ENCODE peak calls at places on chromosomes 13 and 19, in five cellular contexts. K, N, G, O and X are unnamed samples.
A peak's percentile ranks its signal among the peaks of the same experiment; 100 is the strongest.

GRCh38 chr13:19575230-19575629 is 13.9 kb upstream of the TPTE2 start:
- DNase-seq in O (no peak), G (no peak), K (no peak), N (no peak), X (no peak)

GRCh38 chr13:40609972-40610726 is 56.3 kb downstream of the FOXO1 start:
- DNase-seq in N (no peak), O (no peak), K (no peak), G (peak; percentile 30), X (no peak)

GRCh38 chr13:50894504-50894903 is 15.1 kb upstream of the RNASEH2B start:
- DNase-seq in N (no peak), O (no peak), G (no peak), K (no peak), X (no peak)

GRCh38 chr19:17424743-17425365 is 5.0 kb downstream of the MVB12A start:
- DNase-seq in K (no peak), N (peak; percentile 53), O (peak; percentile 64), G (peak; percentile 36), X (peak; percentile 34)

GRCh38 chr13:32984857-32985626 is 31.2 kb upstream of the KL start:
- DNase-seq in O (no peak), K (no peak), N (no peak), G (peak; percentile 39), X (peak; percentile 84)

GRCh38 chr13:110213461-110214074 is 93.4 kb downstream of the COL4A1 start:
- DNase-seq in G (no peak), N (no peak), K (peak; percentile 44), O (no peak), X (no peak)

GRCh38 chr13:75393839-75394238 is 88.1 kb downstream of the TBC1D4 start:
- DNase-seq in K (no peak), O (no peak), G (no peak), N (no peak), X (no peak)

GRCh38 chr19:47176071-47176626 is 45.5 kb downstream of the SAE1 start:
- DNase-seq in K (no peak), N (peak; percentile 84), G (peak; percentile 88), O (no peak), X (no peak)

GRCh38 chr19:12779162-12779993 is 4.0 kb upstream of the HOOK2 start:
- DNase-seq in N (peak; percentile 95), G (peak; percentile 85), O (peak; percentile 48), K (no peak), X (peak; percentile 97)

GRCh38 chr13:110379905-110380341 is 72.8 kb downstream of the COL4A2 start:
- DNase-seq in K (peak; percentile 57), N (no peak), G (peak; percentile 86), O (no peak), X (no peak)

GRCh38 chr19:45782820-45783785 is 813 bp upstream of the DMPK start:
- DNase-seq in N (peak; percentile 57), G (peak; percentile 65), K (no peak), O (peak; percentile 81), X (peak; percentile 86)

GRCh38 chr13:28022848-28023518 is 34.5 kb upstream of the URAD start:
- DNase-seq in K (no peak), G (peak; percentile 17), O (no peak), N (peak; percentile 16), X (peak; percentile 16)

GRCh38 chr13:50174630-50175029 is 159.4 kb downstream of the KCNRG start:
- DNase-seq in G (no peak), O (no peak), K (no peak), N (no peak), X (no peak)

GRCh38 chr19:30225615-30226463 is 146.3 kb upstream of the ZNF536 start:
- DNase-seq in N (no peak), G (no peak), O (no peak), K (no peak), X (no peak)

GRCh38 chr19:53951436-53951835 is 11.3 kb upstream of the CACNG8 start:
- DNase-seq in O (no peak), N (no peak), K (no peak), G (no peak), X (no peak)

GRCh38 chr13:80783926-80784325 is 443.0 kb upstream of the SPRY2 start:
- DNase-seq in N (peak; percentile 81), G (peak; percentile 39), O (no peak), K (no peak), X (no peak)

GRCh38 chr13:88000239-88000638 is 329.1 kb downstream of the SLITRK5 start:
- DNase-seq in N (no peak), K (no peak), G (peak; percentile 18), O (no peak), X (peak; percentile 3)

GRCh38 chr13:26562538-26562890 is 5.0 kb downstream of the WASF3 start:
- DNase-seq in O (no peak), G (peak; percentile 56), N (no peak), K (no peak), X (no peak)

GRCh38 chr13:62920181-62920580 is 1504.5 kb upstream of the PCDH20 start:
- DNase-seq in O (no peak), K (no peak), N (no peak), G (peak; percentile 0), X (no peak)

GRCh38 chr19:7258840-7259395 is 35.3 kb downstream of the INSR start:
- DNase-seq in G (no peak), O (peak; percentile 21), N (no peak), K (no peak), X (no peak)

DNA sequence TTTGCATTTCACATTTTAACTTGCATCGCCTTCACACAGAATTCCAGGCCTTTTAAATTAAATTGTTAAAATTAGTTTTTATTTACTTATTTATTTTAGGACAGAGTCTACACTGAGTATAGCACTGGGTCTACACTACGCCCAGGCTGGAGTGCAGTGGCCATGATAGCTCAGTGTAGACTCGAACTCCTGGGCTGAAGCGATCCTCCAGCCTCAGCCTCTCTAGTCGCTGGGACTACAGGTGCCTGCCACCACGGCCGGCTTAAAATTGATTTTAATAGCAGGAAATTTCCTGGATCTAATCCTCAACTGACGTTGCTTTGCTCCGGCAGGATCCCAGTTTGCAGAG is 301 bp upstream of the ZNF610 start:
- DNase-seq in K (no peak), O (no peak), G (no peak), N (no peak), X (no peak)
- H3K4me3 ChIP-seq in K (peak overlapping the region; percentile 79), O (no peak overlapping the region), G (peak overlapping the region; percentile 97), N (peak overlapping the region; percentile 91), X (peak overlapping the region; percentile 67)

GRCh38 chr19:18948075-18948975 is 7.3 kb upstream of the HOMER3 start:
- DNase-seq in N (no peak), G (no peak), K (no peak), O (peak; percentile 58), X (no peak)

GRCh38 chr19:18948976-18949356 is 7.9 kb upstream of the HOMER3 start:
- DNase-seq in G (no peak), K (no peak), O (no peak), N (no peak), X (no peak)

GRCh38 chr19:18945297-18945696 is 4.3 kb upstream of the HOMER3 start:
- DNase-seq in O (no peak), N (no peak), K (no peak), G (no peak), X (no peak)

GRCh38 chr19:18946918-18947317 is 5.9 kb upstream of the HOMER3 start:
- DNase-seq in N (no peak), O (no peak), K (no peak), G (no peak), X (no peak)

DNA sequence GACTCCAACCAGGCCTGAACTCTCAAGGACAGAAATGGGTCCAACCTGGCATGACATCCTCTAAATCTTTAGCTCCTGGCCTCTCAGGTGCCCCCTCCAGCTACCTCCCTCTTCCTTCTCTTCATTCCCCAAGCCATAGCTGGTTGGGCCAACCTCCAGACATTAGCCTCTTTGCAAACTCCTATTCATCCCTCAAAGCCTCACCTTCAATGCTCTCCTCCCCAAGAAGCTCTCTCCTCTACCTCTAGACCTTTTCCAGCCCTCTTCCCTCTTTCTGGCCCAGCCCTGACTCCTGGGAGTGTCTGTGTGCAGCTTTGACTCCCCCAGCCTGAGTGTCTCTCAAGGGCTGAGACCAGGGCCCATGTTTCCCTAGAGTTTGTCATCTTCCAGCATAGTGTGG is 5.3 kb upstream of the HOMER3 start:
- DNase-seq in O (no peak), G (no peak), N (no peak), K (no peak), X (no peak)
- H3K4me3 ChIP-seq in O (no peak overlapping the region), G (no peak overlapping the region), N (no peak overlapping the region), K (no peak overlapping the region), X (no peak overlapping the region)

GRCh38 chr19:41871573-41872383 is 5.3 kb upstream of the CD79A start:
- DNase-seq in K (no peak), N (no peak), G (no peak), O (no peak), X (no peak)
- H3K4me3 ChIP-seq in K (no peak overlapping the region), N (no peak overlapping the region), G (no peak overlapping the region), O (no peak overlapping the region), X (no peak overlapping the region)

DNA sequence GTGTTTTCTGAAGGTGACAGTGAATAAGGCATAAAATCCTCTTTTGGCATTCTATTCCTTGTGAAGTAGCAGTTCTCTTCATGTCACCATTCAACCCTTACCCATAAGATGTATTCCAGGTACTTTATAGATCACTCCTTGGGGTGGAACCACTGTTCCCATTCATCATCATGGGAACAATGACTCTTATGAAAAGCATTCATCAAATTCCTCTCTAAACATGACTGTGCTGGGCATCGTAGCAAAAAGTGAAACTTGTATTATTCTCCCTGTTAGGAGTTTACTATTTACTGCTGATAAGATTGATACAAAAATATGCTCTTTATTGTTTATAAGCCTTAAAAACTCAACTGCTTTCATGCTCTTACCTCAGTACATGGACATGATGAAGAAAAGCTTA is 793.4 kb downstream of the LIG4 start:
- DNase-seq in N (peak; percentile 17), O (no peak), G (peak; percentile 42), K (no peak), X (no peak)
- H3K4me3 ChIP-seq in N (no peak overlapping the region), O (no peak overlapping the region), G (no peak overlapping the region), K (no peak overlapping the region), X (peak overlapping the region; percentile 18)

GRCh38 chr19:15199652-15200574 is 882 bp downstream of the NOTCH3 start:
- DNase-seq in O (no peak), K (peak; percentile 62), N (peak; percentile 31), G (peak; percentile 37), X (no peak)
- H3K4me3 ChIP-seq in O (no peak overlapping the region), K (peak overlapping the region; percentile 84), N (peak overlapping the region; percentile 79), G (peak overlapping the region; percentile 59), X (peak overlapping the region; percentile 37)

DNA sequence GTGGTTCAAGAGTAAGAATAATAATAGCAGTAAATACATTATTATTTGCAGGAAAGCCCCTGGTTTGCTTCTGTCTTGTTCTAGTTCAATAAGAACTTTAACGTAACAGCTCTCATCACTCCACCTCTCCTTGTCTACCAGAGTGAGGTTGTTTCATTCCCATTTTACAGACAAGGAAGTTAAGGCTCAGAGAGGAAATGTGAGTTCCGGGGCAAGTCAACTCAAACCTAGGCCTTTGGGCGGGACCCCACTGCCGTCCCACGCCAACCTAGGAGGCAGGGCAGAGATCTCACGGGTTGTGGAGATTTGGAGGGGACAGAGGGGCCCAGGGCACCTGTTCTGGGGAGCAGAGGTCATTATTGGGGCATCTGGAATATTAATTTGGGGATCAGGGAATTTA is 1.5 kb downstream of the MAP4K1 start:
- DNase-seq in N (no peak), G (no peak), K (no peak), O (no peak), X (no peak)
- H3K4me3 ChIP-seq in N (no peak overlapping the region), G (no peak overlapping the region), K (no peak overlapping the region), O (no peak overlapping the region), X (no peak overlapping the region)